ENCODE peak calls at places on chromosomes 13 and 19, in five cellular contexts. J, F, D, K and B are unnamed samples.

GRCh38 chr13:25902946-25903345 is 148.9 kb downstream of the SHISA2 start:
- DNase-seq in J (no peak), F (no peak), D (peak), K (no peak), B (no peak)

GRCh38 chr13:21242236-21242635 is 65.8 kb downstream of the MRPL57 start:
- DNase-seq in J (no peak), F (no peak), D (no peak), K (no peak), B (no peak)

GRCh38 chr13:80050252-80050651 is 290.7 kb downstream of the SPRY2 start:
- DNase-seq in J (no peak), F (no peak), D (no peak), K (no peak), B (no peak)

GRCh38 chr19:18041054-18041453 is 33.1 kb downstream of the ARRDC2 start:
- DNase-seq in J (no peak), F (no peak), D (no peak), K (no peak), B (no peak)

GRCh38 chr13:103275079-103275478 is 208.9 kb upstream of the SLC10A2 start:
- DNase-seq in J (no peak), F (no peak), D (no peak), K (no peak), B (no peak)

GRCh38 chr19:1651548-1652394 is 644 bp downstream of the TCF3 start:
- DNase-seq in J (peak), F (peak), D (peak), K (no peak), B (peak)

GRCh38 chr13:111121421-111121820 is 6.3 kb downstream of the ARHGEF7 start:
- DNase-seq in J (no peak), F (no peak), D (no peak), K (no peak), B (no peak)

GRCh38 chr13:28136916-28137315 is 1.4 kb upstream of the PAN3 start:
- DNase-seq in J (no peak), F (no peak), D (no peak), K (no peak), B (no peak)

GRCh38 chr19:3064011-3064330 is 1.7 kb upstream of the TLE5 start:
- DNase-seq in J (no peak), F (no peak), D (no peak), K (no peak), B (no peak)

GRCh38 chr13:113562085-113562749 is 22.3 kb upstream of the TFDP1 start:
- DNase-seq in J (peak), F (peak), D (peak), K (peak), B (peak)

GRCh38 chr19:40717880-40718773 is 1.2 kb downstream of the ITPKC start:
- DNase-seq in J (peak), F (peak), D (peak), K (no peak), B (no peak)

GRCh38 chr13:59890064-59890463 is 273.7 kb downstream of the DIAPH3 start:
- DNase-seq in J (no peak), F (no peak), D (no peak), K (no peak), B (no peak)

GRCh38 chr19:15113245-15114152 is 6.3 kb downstream of the SYDE1 start:
- DNase-seq in J (no peak), F (no peak), D (no peak), K (no peak), B (no peak)

GRCh38 chr13:75250526-75251183 is 231.3 kb downstream of the TBC1D4 start:
- DNase-seq in J (no peak), F (no peak), D (peak), K (no peak), B (no peak)

GRCh38 chr19:28402701-28403290 is 810.2 kb downstream of the UQCRFS1 start:
- DNase-seq in J (no peak), F (no peak), D (no peak), K (no peak), B (no peak)

GRCh38 chr13:51435002-51435578 is 17.7 kb downstream of the INTS6 start:
- DNase-seq in J (no peak), F (no peak), D (peak), K (no peak), B (no peak)

GRCh38 chr19:6425732-6426686 is 1.4 kb upstream of the KHSRP start:
- DNase-seq in J (peak), F (no peak), D (no peak), K (no peak), B (no peak)

GRCh38 chr19:29645911-29646310 is 19.4 kb upstream of the PLEKHF1 start:
- DNase-seq in J (peak), F (no peak), D (peak), K (no peak), B (no peak)

GRCh38 chr19:16232127-16232526 is 34.4 kb downstream of the AP1M1 start:
- DNase-seq in J (no peak), F (no peak), D (no peak), K (no peak), B (no peak)

GRCh38 chr13:98466634-98467236 is 110.2 kb downstream of the STK24 start:
- DNase-seq in J (no peak), F (no peak), D (peak), K (peak), B (no peak)

GRCh38 chr13:71806885-71807284 is 60.1 kb downstream of the DACH1 start:
- DNase-seq in J (no peak), F (no peak), D (no peak), K (no peak), B (no peak)

GRCh38 chr19:507286-508203 is at the start of gene TPGS1:
- DNase-seq in J (peak), F (peak), D (peak), K (peak), B (peak)

GRCh38 chr13:26557051-26557392 is 461 bp upstream of the WASF3 start:
- DNase-seq in J (no peak), F (no peak), D (no peak), K (no peak), B (no peak)

GRCh38 chr19:16920816-16921529 is 32.2 kb downstream of the F2RL3 start:
- DNase-seq in J (no peak), F (no peak), D (peak), K (no peak), B (no peak)

GRCh38 chr19:45437328-45437727 is 13.6 kb upstream of the ERCC1 start:
- DNase-seq in J (no peak), F (no peak), D (no peak), K (no peak), B (no peak)

GRCh38 chr13:113564331-113565023 is 20.1 kb upstream of the TFDP1 start:
- DNase-seq in J (no peak), F (no peak), D (no peak), K (no peak), B (no peak)

GRCh38 chr19:10335149-10336053 is 2.1 kb upstream of the RAVER1 start:
- DNase-seq in J (no peak), F (no peak), D (no peak), K (no peak), B (no peak)

GRCh38 chr19:4664642-4665041 is 5.5 kb downstream of the MYDGF start:
- DNase-seq in J (no peak), F (no peak), D (no peak), K (no peak), B (no peak)
- TF ChIP-seq CTCF in J (no peak), F (no peak), D (no peak), K (no peak), B (no peak)

DNA sequence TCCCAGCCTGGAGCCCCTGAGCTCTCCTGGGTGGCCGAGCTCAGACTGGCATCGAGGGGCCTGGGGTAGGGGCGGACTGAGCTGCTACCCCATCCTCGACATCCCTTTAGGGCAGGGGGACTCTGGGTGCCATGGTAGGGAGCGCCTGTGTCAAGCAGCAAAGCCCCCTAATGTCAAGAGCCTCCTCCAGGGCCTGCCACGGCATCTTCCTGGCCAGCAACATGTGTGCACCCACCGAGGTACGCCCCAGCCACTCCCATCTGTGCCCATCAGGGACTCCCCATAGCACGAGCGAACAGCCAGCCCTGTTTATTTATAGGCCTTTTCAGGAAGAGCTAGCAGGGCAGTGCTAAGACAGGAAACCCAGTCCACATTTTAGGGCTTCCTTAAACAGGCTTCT is 14.2 kb downstream of the LRP3 start:
- DNase-seq in J (no peak), F (no peak), D (no peak), K (no peak), B (no peak)
- TF ChIP-seq CTCF in J (no peak), F (no peak), D (no peak), K (no peak), B (no peak)

DNA sequence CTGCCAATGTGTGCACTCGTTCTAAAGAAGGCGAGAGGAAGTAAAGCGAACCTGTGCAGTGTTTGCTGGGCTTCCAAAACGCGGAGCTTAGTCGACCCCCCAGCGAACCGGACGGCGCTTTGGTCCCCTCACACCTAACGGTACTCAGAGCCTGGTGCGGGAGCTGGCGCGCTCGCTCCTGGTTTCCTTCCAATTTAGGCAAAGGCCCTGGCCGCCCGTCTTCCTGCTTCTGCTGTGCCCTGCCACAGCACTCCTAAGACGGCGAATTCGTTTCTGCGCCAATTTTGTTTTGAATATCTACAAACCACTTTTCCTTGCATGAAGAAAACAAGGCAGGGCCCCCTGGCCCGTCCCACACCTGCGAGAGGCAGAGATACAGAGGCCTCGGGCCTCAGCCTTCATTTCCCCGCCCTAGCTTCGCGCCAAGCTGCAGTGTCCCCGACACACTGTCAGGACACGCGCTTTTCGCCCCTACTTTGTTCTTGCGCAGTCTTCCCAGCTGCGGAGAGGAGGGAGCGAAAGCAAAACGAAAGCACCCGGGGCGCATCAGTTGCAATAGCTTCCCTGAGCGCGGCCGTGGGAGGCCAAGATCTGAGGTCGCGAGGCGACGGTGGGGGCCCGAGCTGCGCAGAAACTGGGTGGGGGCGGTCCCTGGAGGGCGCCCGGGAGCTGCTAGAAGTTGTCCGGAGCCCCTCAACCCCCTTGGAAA is 111.9 kb downstream of the KCNRG start:
- DNase-seq in J (peak), F (no peak), D (no peak), K (no peak), B (peak)
- TF ChIP-seq CTCF in J (no peak), F (no peak), D (no peak), K (no peak), B (no peak)

GRCh38 chr13:110044521-110045200 is 258.3 kb upstream of the IRS2 start:
- DNase-seq in J (no peak), F (no peak), D (no peak), K (no peak), B (no peak)
- TF ChIP-seq CTCF in J (no peak), F (no peak), D (no peak), K (no peak), B (no peak)

DNA sequence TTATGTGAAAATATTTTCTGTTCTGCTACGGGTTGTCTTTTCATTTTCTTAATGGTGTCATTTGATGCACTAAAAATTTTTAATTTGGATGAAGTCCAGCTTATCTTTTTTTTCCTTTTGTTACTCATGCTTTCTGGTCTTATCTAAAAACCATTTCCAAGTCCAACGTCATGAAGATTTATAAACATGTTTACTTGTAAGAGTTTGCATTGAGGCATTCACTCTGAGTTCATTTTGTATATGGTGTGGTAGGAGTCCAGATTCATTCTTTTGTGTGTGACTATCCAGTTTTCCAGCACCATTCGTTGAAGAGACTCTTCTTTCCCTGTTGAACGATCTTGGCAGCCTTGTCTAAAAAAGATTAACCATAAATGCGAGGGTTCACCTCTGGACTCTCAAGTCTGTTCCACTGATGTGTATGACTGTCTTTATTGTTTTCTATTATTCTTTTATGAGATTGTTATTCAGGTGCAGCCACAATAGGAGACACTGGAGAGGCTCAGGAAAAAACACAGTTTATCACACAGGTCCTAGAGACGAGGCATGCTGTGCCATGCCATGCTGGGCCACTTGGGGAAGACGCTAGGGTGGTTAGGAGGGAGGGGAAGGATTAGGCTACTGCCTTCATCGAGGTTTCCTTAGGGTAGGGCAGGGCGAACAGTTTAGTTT is 35.0 kb downstream of the NAA16 start:
- DNase-seq in J (no peak), F (no peak), D (no peak), K (no peak), B (no peak)
- TF ChIP-seq CTCF in J (no peak), F (no peak), D (no peak), K (no peak), B (no peak)